ENCODE peak calls at places on chromosome 10, in four cellular contexts. P is NCI-H510A treated with DMSO at 0.1 percent for 48 hours, K is posterior cingulate gyrus, J is BE2C. Z is an unnamed sample.

GRCh38 chr10:70573599-70574506 is 28.7 kb downstream of the PRF1 start:
- DNase-seq in P (no peak), K (no peak), J (no peak), Z (no peak)

GRCh38 chr10:78898341-78899097 is 170.2 kb upstream of the ZMIZ1 start:
- DNase-seq in K (no peak), J (no peak), P (no peak), Z (no peak)

GRCh38 chr10:49370326-49371100 is 25.4 kb downstream of the DRGX start:
- DNase-seq in K (no peak), P (no peak), J (no peak), Z (no peak)

GRCh38 chr10:86521620-86522384 is at the start of gene WAPL:
- DNase-seq in K (peak), P (peak), J (peak), Z (peak)

GRCh38 chr10:122531935-122532334 is 28.6 kb upstream of the DMBT1 start:
- DNase-seq in K (no peak), P (no peak), J (no peak), Z (no peak)

GRCh38 chr10:25604591-25604990 is 329.4 kb upstream of the MYO3A start:
- DNase-seq in J (no peak), P (no peak), K (no peak), Z (no peak)

GRCh38 chr10:101292194-101293006 is 61.6 kb upstream of the BTRC start:
- DNase-seq in J (peak), P (peak), K (peak), Z (no peak)

GRCh38 chr10:5604946-5605345 is 61.4 kb downstream of the ASB13 start:
- DNase-seq in K (no peak), J (no peak), P (no peak), Z (no peak)

GRCh38 chr10:79948976-79949722 is at the start of gene SFTPD:
- DNase-seq in K (no peak), J (no peak), P (no peak), Z (no peak)

GRCh38 chr10:74949024-74949423 is 122.6 kb downstream of the KAT6B start:
- DNase-seq in K (no peak), P (no peak), J (no peak), Z (no peak)

GRCh38 chr10:124328514-124329220 is 90.1 kb downstream of the OAT start:
- DNase-seq in K (no peak), P (no peak), J (no peak), Z (no peak)

GRCh38 chr10:3323865-3324498 is 151.4 kb upstream of the PITRM1 start:
- DNase-seq in P (no peak), J (no peak), K (peak), Z (no peak)

GRCh38 chr10:27153855-27154198 is 357 bp downstream of the YME1L1 start:
- DNase-seq in J (no peak), P (peak), K (peak), Z (peak)

GRCh38 chr10:36351159-36351558 is 709.1 kb upstream of the FZD8 start:
- DNase-seq in P (no peak), J (no peak), K (no peak), Z (no peak)

GRCh38 chr10:66234872-66235271 is 691.0 kb upstream of the LRRTM3 start:
- DNase-seq in K (no peak), P (no peak), J (no peak), Z (no peak)

GRCh38 chr10:3538291-3538849 is 246.6 kb downstream of the KLF6 start:
- DNase-seq in K (no peak), J (no peak), P (peak), Z (peak)

GRCh38 chr10:44589181-44589884 is 204.4 kb upstream of the CXCL12 start:
- DNase-seq in J (no peak), K (no peak), P (no peak), Z (no peak)

GRCh38 chr10:73529089-73529832 is 33.4 kb upstream of the PPP3CB start:
- DNase-seq in J (peak), K (peak), P (peak), Z (peak)

GRCh38 chr10:14772399-14772798 is 2.3 kb downstream of the FAM107B start:
- DNase-seq in P (peak), J (no peak), K (no peak), Z (no peak)

GRCh38 chr10:77077546-77077945 is 560.1 kb downstream of the KCNMA1 start:
- DNase-seq in K (no peak), J (no peak), P (no peak), Z (no peak)